ENCODE peak calls at places on chromosomes 11 and 22, in four cellular contexts. L is heart right ventricle, E is AG04450, I is spleen. D is an unnamed sample.

GRCh38 chr11:43789700-43790443 is 90.8 kb upstream of the ALKBH3 start:
- DNase-seq in L (no peak), I (no peak), E (no peak), D (peak; percentile 56)

GRCh38 chr11:67393437-67393836 is 1.7 kb downstream of the RAD9A start:
- DNase-seq in E (no peak), I (peak; percentile 77), L (no peak), D (no peak)

GRCh38 chr22:47367993-47368945 is 605.8 kb downstream of the TBC1D22A start:
- DNase-seq in I (peak; percentile 48), E (no peak), L (no peak), D (no peak)

GRCh38 chr22:22248878-22249277 is 4.3 kb downstream of the VPREB1 start:
- DNase-seq in I (no peak), E (no peak), L (no peak), D (no peak)

GRCh38 chr11:110305169-110306018 is 9.0 kb upstream of the RDX start:
- DNase-seq in I (no peak), L (no peak), E (no peak), D (no peak)

GRCh38 chr11:116732740-116733385 is 39.9 kb downstream of the BUD13 start:
- DNase-seq in I (peak; percentile 86), E (peak; percentile 26), L (peak; percentile 44), D (peak; percentile 71)

GRCh38 chr11:19458721-19459120 is 218.0 kb upstream of the E2F8 start:
- DNase-seq in L (no peak), E (no peak), I (no peak), D (no peak)

GRCh38 chr22:24230911-24231656 is 13.8 kb downstream of the GGT5 start:
- DNase-seq in E (no peak), I (peak; percentile 89), L (peak; percentile 62), D (no peak)

GRCh38 chr11:45518853-45519545 is 146.4 kb downstream of the CHST1 start:
- DNase-seq in L (no peak), I (no peak), E (no peak), D (no peak)

GRCh38 chr11:117497206-117497951 is 169.7 kb downstream of the CEP164 start:
- DNase-seq in E (no peak), L (no peak), I (no peak), D (no peak)

GRCh38 chr11:10067629-10068300 is 226.3 kb downstream of the SBF2 start:
- DNase-seq in E (no peak), L (no peak), I (no peak), D (no peak)

GRCh38 chr22:46896568-46897245 is 134.3 kb downstream of the TBC1D22A start:
- DNase-seq in L (no peak), I (no peak), E (no peak), D (no peak)

GRCh38 chr11:77170107-77170506 is 42.1 kb downstream of the MYO7A start:
- DNase-seq in E (no peak), I (no peak), L (no peak), D (no peak)

GRCh38 chr11:95359756-95360155 is 128.8 kb upstream of the SESN3 start:
- DNase-seq in I (no peak), L (no peak), E (no peak), D (no peak)

GRCh38 chr11:130448416-130449068 is at the start of gene ADAMTS15:
- DNase-seq in I (no peak), L (peak; percentile 91), E (no peak), D (peak; percentile 84)

GRCh38 chr11:9265211-9266131 is at the start of gene DENND5A:
- DNase-seq in L (peak; percentile 91), I (peak; percentile 94), E (peak; percentile 51), D (peak; percentile 74)

GRCh38 chr11:68750988-68751325 is 363 bp downstream of the TESMIN start:
- DNase-seq in E (no peak), L (no peak), I (no peak), D (no peak)

GRCh38 chr11:93031386-93031785 is 61.9 kb downstream of the MTNR1B start:
- DNase-seq in E (no peak), I (no peak), L (no peak), D (peak; percentile 71)

GRCh38 chr11:77517753-77518152 is 43.9 kb upstream of the PAK1 start:
- DNase-seq in L (no peak), I (no peak), E (no peak), D (no peak)

GRCh38 chr11:111356660-111357048 is 22.4 kb downstream of the POU2AF1 start:
- DNase-seq in I (no peak), E (no peak), L (no peak), D (no peak)

GRCh38 chr22:22915670-22916035 is 28.0 kb downstream of the IGLL5 start:
- DNase-seq in I (no peak), L (no peak), E (no peak), D (no peak)

GRCh38 chr11:119751281-119752060 is 22.5 kb upstream of the NECTIN1 start:
- DNase-seq in I (peak; percentile 48), E (no peak), L (no peak), D (no peak)

GRCh38 chr11:120316880-120317688 is 8.0 kb upstream of the TLCD5 start:
- DNase-seq in E (no peak), I (no peak), L (peak; percentile 57), D (peak; percentile 74)

GRCh38 chr11:106280041-106280440 is 202.6 kb downstream of the AASDHPPT start:
- DNase-seq in I (no peak), E (no peak), L (no peak), D (no peak)

GRCh38 chr11:64278576-64279190 is 5.8 kb downstream of the BAD start:
- DNase-seq in L (no peak), I (no peak), E (no peak), D (no peak)

GRCh38 chr11:15768321-15768720 is 588.0 kb downstream of the SOX6 start:
- DNase-seq in L (no peak), E (no peak), I (no peak), D (no peak)

GRCh38 chr11:86687083-86687799 is 14.8 kb upstream of the ME3 start:
- DNase-seq in E (no peak), L (no peak), I (no peak), D (no peak)

GRCh38 chr11:106017088-106017487 is 5.0 kb downstream of the MSANTD4 start:
- DNase-seq in E (no peak), I (no peak), L (no peak), D (no peak)

GRCh38 chr11:117820516-117820915 is 4.0 kb downstream of the FXYD2 start:
- DNase-seq in I (peak; percentile 41), L (no peak), E (no peak), D (no peak)

DNA sequence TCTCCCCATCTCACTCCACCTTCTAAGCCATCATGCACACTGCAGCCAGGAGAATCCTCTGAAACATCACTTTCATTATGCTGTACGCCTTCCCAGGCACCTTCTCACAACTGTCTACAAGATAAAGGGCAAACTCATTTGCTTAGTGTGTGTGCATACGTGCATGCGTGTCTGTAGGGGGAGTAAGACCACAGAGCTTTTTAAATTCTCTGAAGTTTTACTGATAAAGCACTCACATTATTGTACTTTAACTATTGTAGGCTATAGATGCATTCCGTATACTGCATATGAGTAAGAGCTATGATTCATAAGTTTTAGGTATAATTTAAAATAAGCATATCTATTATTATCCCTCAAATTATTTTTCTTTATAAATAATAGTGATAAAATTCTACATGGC is 15.3 kb upstream of the ANKK1 start:
- DNase-seq in L (no peak), I (no peak), E (no peak), D (no peak)
- TF ChIP-seq CTCF in L (no peak), I (no peak), E (peak; percentile 42), D (peak; percentile 7)

DNA sequence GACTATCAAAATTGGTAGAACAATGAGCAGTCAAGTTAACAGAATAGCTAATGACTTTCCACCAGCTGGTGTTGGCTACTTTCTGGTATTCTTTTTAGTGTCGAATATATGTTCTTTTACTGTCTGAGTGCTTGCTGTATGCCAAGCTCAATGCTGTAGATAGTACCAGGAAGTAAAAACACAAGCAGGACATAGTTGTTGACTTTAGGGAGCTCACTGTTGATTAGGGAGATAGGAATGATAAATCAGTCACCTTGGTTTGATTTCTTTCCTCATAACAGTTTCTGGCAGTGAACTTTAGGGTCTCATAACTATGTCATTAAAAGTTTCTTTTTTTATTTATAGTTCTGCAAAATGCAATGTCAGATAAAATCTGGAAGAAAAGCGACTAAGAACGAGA is 9.0 kb downstream of the HMGXB4 start:
- DNase-seq in I (no peak), E (no peak), L (no peak), D (no peak)
- TF ChIP-seq CTCF in I (no peak), E (no peak), L (no peak), D (no peak)

GRCh38 chr11:6603287-6604080 is at the start of the genes ILK and RRP8:
- DNase-seq in L (peak; percentile 92), I (peak; percentile 99), E (peak; percentile 66), D (peak; percentile 86)
- TF ChIP-seq CTCF in L (no peak), I (no peak), E (peak; percentile 22), D (peak; percentile 6)

DNA sequence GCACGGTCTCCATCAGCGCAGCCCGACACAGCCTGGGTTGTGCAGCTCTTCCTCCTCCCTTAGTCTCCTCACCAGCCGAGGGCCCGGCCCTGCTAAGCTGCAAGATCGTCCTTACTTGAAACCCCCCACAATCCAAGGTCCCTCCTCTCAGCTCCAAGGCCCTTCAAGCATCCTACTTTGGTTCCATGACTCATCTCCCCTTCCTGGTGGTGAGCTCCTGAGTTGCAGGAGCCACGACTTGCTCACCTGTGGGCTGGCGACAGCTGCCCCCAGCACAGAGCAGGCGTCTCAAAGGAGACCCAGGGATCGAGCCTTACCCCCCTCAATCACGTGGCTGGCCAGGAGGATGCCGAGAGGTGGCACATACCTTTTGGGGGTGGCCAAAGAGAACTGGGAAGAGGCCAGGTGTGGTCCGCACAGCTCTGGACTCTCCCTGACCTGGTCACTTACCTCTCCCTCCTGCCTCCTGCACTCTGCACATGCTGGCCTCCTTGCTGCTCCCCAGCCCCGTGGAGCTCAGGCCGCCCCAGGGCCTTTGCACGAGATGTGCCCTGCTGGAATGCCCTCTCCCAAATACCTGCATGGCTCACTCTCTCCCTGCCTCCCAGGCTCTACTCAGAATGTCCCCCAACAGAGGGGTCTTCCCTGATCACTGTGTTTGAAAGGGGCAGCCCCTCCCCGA is 35.2 kb upstream of the FADD start:
- DNase-seq in I (no peak), E (no peak), L (no peak), D (no peak)
- TF ChIP-seq CTCF in I (no peak), E (no peak), L (no peak), D (no peak)

DNA sequence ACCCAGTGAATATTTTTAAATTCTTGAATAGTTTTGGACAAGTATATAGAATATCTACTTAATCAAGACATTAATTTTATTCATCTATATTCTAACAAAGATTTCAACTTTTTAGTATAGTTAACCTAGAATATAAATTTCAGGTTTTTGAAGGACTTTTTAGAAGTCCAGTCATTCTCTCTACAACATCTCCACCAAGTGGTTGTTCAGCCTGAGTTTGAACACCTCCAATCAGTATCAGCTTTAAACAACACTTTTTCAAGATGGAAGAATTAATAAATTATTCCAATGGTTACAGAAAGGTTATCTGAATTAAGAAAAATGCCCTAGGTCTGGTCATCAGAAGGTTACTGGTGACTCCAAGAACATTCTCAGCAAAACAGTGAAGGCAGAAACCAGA is 31.8 kb downstream of the EIF3M start:
- DNase-seq in L (no peak), I (no peak), E (no peak), D (peak; percentile 5)
- TF ChIP-seq CTCF in L (no peak), I (no peak), E (peak; percentile 29), D (peak; percentile 13)

GRCh38 chr11:11618973-11619435 is 2.8 kb downstream of the GALNT18 start:
- DNase-seq in I (no peak), E (no peak), L (no peak), D (no peak)
- TF ChIP-seq CTCF in I (no peak), E (no peak), L (peak; percentile 20), D (no peak)